ENCODE peak calls at places on chromosomes 1 and 21, in six cellular contexts. A is CD4-positive, CD25-positive, alpha-beta regulatory T cell; N is HFF-Myc; V is mesendoderm; O is skeletal muscle cell; Z is OCI-LY7. D is an unnamed sample.

GRCh38 chr1:32797456-32797855 is 19.7 kb downstream of the YARS1 start:
- DNase-seq in A (no peak), N (no peak), V (no peak), O (no peak), Z (no peak), D (no peak)

GRCh38 chr1:110339427-110340206 is 440 bp downstream of the RBM15 start:
- DNase-seq in A (no peak), N (no peak), V (peak), O (no peak), Z (peak), D (peak)

GRCh38 chr1:23561076-23561812 is 1.9 kb upstream of the ID3 start:
- DNase-seq in A (no peak), N (no peak), V (no peak), O (no peak), Z (no peak), D (no peak)

GRCh38 chr1:22447581-22448215 is 4.0 kb upstream of the ZBTB40 start:
- DNase-seq in A (no peak), N (peak), V (peak), O (peak), Z (no peak), D (no peak)

GRCh38 chr1:4654764-4655673 is 610 bp downstream of the AJAP1 start:
- DNase-seq in A (no peak), N (no peak), V (no peak), O (no peak), Z (no peak), D (no peak)

GRCh38 chr1:158093376-158093775 is 87.3 kb upstream of the CD1D start:
- DNase-seq in A (no peak), N (no peak), V (no peak), O (no peak), Z (no peak), D (no peak)

GRCh38 chr1:168319691-168320090 is 39.0 kb downstream of the TBX19 start:
- DNase-seq in A (no peak), N (no peak), V (peak), O (no peak), Z (no peak), D (no peak)

GRCh38 chr21:41673071-41673470 is 93.8 kb downstream of the RIPK4 start:
- DNase-seq in A (no peak), N (no peak), V (no peak), O (no peak), Z (no peak), D (no peak)

GRCh38 chr1:222028151-222028550 is 286.3 kb upstream of the DUSP10 start:
- DNase-seq in A (no peak), N (no peak), V (peak), O (no peak), Z (no peak), D (no peak)

GRCh38 chr1:158076461-158076860 is 83.0 kb downstream of the KIRREL1 start:
- DNase-seq in A (no peak), N (no peak), V (no peak), O (no peak), Z (no peak), D (no peak)

GRCh38 chr1:111723871-111724270 is 15.3 kb downstream of the INKA2 start:
- DNase-seq in A (no peak), N (no peak), V (no peak), O (no peak), Z (no peak), D (no peak)

GRCh38 chr1:210882414-210883221 is 251.3 kb downstream of the KCNH1 start:
- DNase-seq in A (no peak), N (no peak), V (peak), O (no peak), Z (no peak), D (no peak)

GRCh38 chr1:27299385-27300252 is 22.3 kb upstream of the TMEM222 start:
- DNase-seq in A (no peak), N (peak), V (peak), O (peak), Z (no peak), D (no peak)

GRCh38 chr1:182113879-182114626 is 52.5 kb upstream of the ZNF648 start:
- DNase-seq in A (no peak), N (no peak), V (no peak), O (no peak), Z (no peak), D (no peak)

GRCh38 chr1:186188004-186188539 is 187.0 kb downstream of the TPR start:
- DNase-seq in A (no peak), N (peak), V (no peak), O (peak), Z (no peak), D (no peak)

GRCh38 chr21:18340387-18340942 is 63.1 kb downstream of the TMPRSS15 start:
- DNase-seq in A (no peak), N (no peak), V (no peak), O (peak), Z (no peak), D (no peak)

GRCh38 chr21:40243676-40244075 is 376.4 kb downstream of the PCP4 start:
- DNase-seq in A (no peak), N (no peak), V (no peak), O (no peak), Z (no peak), D (no peak)

GRCh38 chr1:158146739-158147138 is 34.0 kb upstream of the CD1D start:
- DNase-seq in A (no peak), N (peak), V (no peak), O (no peak), Z (no peak), D (no peak)

GRCh38 chr1:168949672-168950071 is 156.8 kb upstream of the ATP1B1 start:
- DNase-seq in A (no peak), N (no peak), V (no peak), O (no peak), Z (no peak), D (no peak)

GRCh38 chr1:164137273-164137947 is 421.6 kb upstream of the PBX1 start:
- DNase-seq in A (no peak), N (no peak), V (no peak), O (no peak), Z (no peak), D (no peak)

GRCh38 chr1:21939650-21940374 is 2.7 kb upstream of the HSPG2 start:
- DNase-seq in A (no peak), N (peak), V (no peak), O (peak), Z (no peak), D (no peak)

GRCh38 chr1:176897350-176898236 is 266.9 kb downstream of the ASTN1 start:
- DNase-seq in A (no peak), N (peak), V (peak), O (peak), Z (peak), D (peak)

GRCh38 chr21:41680444-41681335 is 86.2 kb downstream of the RIPK4 start:
- DNase-seq in A (no peak), N (no peak), V (peak), O (no peak), Z (no peak), D (no peak)

GRCh38 chr1:12799730-12800129 is 8.5 kb downstream of the PRAMEF1 start:
- DNase-seq in A (no peak), N (no peak), V (no peak), O (no peak), Z (no peak), D (no peak)

GRCh38 chr1:4830756-4831155 is 176.3 kb downstream of the AJAP1 start:
- DNase-seq in A (no peak), N (no peak), V (no peak), O (no peak), Z (no peak), D (no peak)

GRCh38 chr1:21335750-21336168 is 45.5 kb upstream of the ECE1 start:
- DNase-seq in A (no peak), N (no peak), V (no peak), O (no peak), Z (no peak), D (no peak)

GRCh38 chr1:180309338-180309737 is 79.3 kb downstream of the LHX4 start:
- DNase-seq in A (no peak), N (peak), V (peak), O (no peak), Z (no peak), D (no peak)

GRCh38 chr1:66652556-66652955 is 99.7 kb upstream of the DYNLT5 start:
- DNase-seq in A (no peak), N (no peak), V (peak), O (peak), Z (no peak), D (no peak)

GRCh38 chr1:245142976-245143375 is 11.8 kb upstream of the KIF26B start:
- DNase-seq in A (no peak), N (no peak), V (no peak), O (no peak), Z (no peak), D (no peak)

GRCh38 chr1:7962636-7963377 is 1.3 kb downstream of the PARK7 start:
- DNase-seq in A (no peak), N (no peak), V (no peak), O (no peak), Z (no peak), D (no peak)
- H3K4me3 ChIP-seq in A (peak), N (peak), V (no peak), O (peak), Z (peak), D (peak)

DNA sequence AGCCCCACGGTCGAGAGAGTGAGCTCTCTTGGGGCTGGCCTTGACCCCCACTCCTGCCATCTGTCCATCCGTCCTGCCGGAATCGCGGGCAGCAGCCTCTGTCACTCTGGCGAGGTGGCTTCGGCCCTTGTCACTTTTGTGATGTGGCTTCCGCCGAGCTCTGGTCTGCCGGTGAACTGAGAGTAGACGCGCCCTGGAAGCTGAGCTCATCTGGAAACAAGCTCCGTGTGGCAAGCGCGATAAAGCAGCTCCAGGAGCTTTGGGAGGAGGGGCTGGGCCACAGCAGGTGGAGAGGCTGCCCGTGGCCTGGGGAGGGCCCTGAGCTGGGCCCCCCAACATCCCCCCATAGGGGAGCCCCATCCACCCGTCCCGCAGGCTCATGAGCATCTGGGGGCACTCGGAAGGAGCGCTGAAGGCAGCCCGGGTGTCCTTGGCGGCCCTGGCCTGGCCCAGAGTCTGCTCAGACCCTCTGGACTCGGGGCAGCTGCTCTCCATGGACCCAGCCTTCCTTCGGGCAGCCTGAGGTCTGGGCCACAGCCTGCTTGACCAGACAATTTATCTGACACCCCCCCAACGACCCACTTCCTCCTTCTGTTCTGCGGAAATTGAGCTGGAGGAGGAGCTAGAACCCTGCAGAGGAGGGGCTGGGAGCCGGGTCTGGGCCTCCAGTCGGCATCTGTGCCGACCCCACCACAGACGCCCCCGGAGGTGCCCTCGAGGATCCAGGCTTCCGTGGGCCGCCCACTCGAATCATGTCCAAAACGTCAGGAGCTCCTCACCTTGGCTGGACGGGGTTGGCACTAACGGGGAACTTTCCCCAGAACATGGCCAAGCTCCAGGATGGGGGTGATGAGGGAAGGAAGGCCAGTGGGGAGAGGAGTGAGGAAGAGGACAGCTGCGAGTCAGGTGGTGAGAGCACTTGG is 59.1 kb downstream of the SLC19A1 start:
- DNase-seq in A (peak), N (no peak), V (no peak), O (no peak), Z (no peak), D (no peak)
- H3K4me3 ChIP-seq in A (no peak), N (no peak), V (no peak), O (no peak), Z (no peak), D (no peak)

GRCh38 chr1:38031513-38031866 is 15.1 kb downstream of the POU3F1 start:
- DNase-seq in A (no peak), N (no peak), V (no peak), O (no peak), Z (no peak), D (no peak)

GRCh38 chr1:38029081-38029681 is 16.6 kb downstream of the UTP11 start:
- DNase-seq in A (no peak), N (no peak), V (peak), O (no peak), Z (no peak), D (no peak)

GRCh38 chr1:38028671-38029070 is 16.1 kb downstream of the UTP11 start:
- DNase-seq in A (no peak), N (no peak), V (peak), O (no peak), Z (no peak), D (no peak)

GRCh38 chr1:38030596-38031512 is 15.7 kb downstream of the POU3F1 start:
- DNase-seq in A (no peak), N (no peak), V (no peak), O (no peak), Z (no peak), D (no peak)

DNA sequence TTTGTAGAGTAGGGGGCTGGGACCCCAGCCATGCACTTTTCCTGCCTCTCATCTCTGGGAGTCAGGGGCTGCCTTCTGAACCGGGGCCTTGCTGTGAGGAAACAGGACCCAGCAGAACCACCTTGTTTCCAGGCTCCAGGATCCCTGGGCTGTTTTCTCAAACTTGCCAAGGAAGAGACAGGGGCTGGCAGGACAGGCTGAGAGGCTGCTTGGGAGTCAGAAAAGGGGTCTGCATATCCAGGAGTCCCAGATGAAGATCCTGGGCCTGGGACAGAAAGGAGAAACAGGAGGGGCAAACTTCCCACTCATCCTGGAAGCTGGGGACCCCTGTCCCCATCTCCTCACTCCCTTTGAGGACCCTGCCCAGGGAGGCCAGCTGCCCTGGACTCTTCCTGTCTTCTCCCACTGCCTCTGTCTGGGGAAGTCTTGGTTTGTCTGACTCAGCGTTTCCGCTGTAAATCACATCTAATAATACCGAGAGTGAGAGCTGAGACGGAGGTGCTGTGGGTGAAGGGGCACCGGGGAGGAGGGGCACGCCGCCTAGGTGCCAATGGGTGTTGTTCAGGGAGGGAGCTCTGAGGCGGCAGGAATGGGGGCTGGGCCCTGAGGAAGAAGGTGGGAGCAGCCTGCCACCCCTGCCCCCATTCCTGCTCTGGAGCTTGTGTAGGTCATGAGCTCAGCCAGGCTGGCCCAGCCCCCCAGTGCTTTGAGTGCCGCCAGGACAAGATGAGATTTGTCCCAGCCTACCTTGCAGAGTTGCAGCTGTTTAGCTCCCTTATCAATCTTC is 16.7 kb downstream of the POU3F1 start:
- DNase-seq in A (no peak), N (no peak), V (peak), O (no peak), Z (peak), D (peak)
- H3K4me3 ChIP-seq in A (peak), N (no peak), V (no peak), O (no peak), Z (no peak), D (no peak)

GRCh38 chr1:2228684-2229031 is 539 bp downstream of the SKI start:
- DNase-seq in A (no peak), N (no peak), V (no peak), O (no peak), Z (peak), D (peak)

GRCh38 chr1:2226525-2227340 is 1.4 kb upstream of the SKI start:
- DNase-seq in A (no peak), N (no peak), V (no peak), O (no peak), Z (no peak), D (peak)

GRCh38 chr1:2227341-2228156 is 570 bp upstream of the SKI start:
- DNase-seq in A (peak), N (peak), V (peak), O (peak), Z (peak), D (peak)

GRCh38 chr1:2229032-2229920 is 1.2 kb downstream of the SKI start:
- DNase-seq in A (peak), N (no peak), V (peak), O (no peak), Z (peak), D (peak)

DNA sequence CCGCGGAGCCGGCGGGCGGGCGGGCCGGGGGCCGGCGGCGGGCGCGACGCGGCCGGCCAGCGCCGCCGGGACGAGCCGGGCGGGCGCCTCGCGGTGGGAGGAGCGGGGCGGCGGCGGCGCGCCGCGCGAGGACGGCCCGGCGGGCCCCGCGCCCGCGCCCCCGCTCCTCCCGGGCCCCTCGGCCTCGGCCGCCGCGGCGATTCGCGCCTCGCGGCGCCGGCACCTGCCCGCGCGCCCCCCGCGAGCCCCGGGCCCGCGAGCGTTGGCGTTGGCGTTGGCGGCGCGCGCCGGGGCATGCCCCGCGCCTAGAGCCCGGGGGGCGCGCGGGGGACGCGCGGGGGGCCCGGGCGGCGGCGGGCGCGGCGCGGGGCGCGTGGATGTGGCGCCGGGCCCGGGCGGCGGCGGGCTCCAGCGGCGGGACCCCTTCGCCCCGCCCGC is at the start of gene SKI:
- DNase-seq in A (no peak), N (no peak), V (no peak), O (no peak), Z (no peak), D (no peak)
- H3K4me3 ChIP-seq in A (peak), N (peak), V (peak), O (peak), Z (peak), D (peak)

GRCh38 chr1:1041873-1042272 is 22.0 kb downstream of the AGRN start:
- DNase-seq in A (no peak), N (no peak), V (no peak), O (no peak), Z (no peak), D (no peak)

GRCh38 chr1:1044455-1044854 is 24.5 kb downstream of the AGRN start:
- DNase-seq in A (no peak), N (no peak), V (no peak), O (no peak), Z (no peak), D (no peak)

GRCh38 chr1:1042831-1043230 is 22.9 kb downstream of the AGRN start:
- DNase-seq in A (no peak), N (no peak), V (no peak), O (no peak), Z (no peak), D (no peak)

GRCh38 chr1:1043921-1044320 is 24.0 kb downstream of the AGRN start:
- DNase-seq in A (no peak), N (no peak), V (no peak), O (no peak), Z (no peak), D (no peak)

DNA sequence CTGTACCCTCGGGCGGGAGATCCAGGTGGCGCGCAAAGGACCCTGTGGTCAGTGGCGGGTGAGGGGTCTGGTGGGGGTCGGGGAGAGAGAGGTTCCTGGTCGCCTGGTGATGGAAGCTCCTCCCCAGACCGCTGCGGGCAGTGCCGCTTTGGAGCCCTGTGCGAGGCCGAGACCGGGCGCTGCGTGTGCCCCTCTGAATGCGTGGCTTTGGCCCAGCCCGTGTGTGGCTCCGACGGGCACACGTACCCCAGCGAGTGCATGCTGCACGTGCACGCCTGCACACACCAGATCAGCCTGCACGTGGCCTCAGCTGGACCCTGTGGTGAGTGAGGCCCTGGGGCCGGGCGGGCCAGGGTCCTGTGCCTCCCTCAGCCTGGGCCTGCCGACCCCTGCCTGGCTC is 23.5 kb downstream of the AGRN start:
- DNase-seq in A (no peak), N (no peak), V (no peak), O (no peak), Z (no peak), D (no peak)
- H3K4me3 ChIP-seq in A (no peak), N (no peak), V (no peak), O (no peak), Z (no peak), D (no peak)

GRCh38 chr1:209769171-209769904 is 13.5 kb downstream of the TRAF3IP3 start:
- DNase-seq in A (peak), N (peak), V (peak), O (peak), Z (peak), D (peak)
- H3K4me3 ChIP-seq in A (peak), N (no peak), V (no peak), O (no peak), Z (peak), D (peak)

DNA sequence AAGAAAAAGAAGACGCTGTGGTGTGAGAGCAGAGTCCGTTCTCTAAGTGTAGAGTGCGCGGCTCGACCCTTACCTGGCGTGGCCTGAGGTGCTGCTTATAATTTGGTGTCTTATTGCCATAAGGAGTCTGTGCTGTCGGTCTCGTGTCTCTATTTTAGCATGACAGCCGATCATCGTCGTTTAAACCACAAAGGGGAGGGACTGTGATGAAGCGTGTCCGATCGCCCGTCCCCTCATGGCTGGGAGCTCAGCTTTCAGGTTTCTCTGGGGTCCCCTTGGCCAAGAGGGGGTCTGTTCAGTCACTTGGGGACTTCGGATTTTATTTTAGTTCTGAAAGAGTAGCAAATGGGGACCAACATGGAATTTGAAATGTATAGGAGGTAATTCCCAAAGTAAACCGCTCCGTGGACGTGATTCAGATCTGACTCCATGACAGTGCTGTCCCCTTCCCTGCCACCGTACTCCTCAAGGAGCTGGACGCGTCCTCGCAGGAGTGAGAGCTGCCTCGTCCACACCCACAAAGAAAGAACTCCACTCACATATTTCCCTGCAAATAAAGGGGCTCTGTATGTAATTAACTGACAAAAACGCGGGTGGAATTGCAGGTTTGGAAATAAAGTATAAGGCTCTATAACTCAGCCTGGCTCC is 183.5 kb downstream of the ETS2 start:
- DNase-seq in A (no peak), N (no peak), V (no peak), O (no peak), Z (no peak), D (no peak)
- H3K4me3 ChIP-seq in A (no peak), N (no peak), V (no peak), O (no peak), Z (no peak), D (no peak)